ENCODE peak calls at places on chromosomes 11 and 22, in eight cellular contexts. D is neural progenitor cell, F is colonic mucosa, M is heart left ventricle, R is upper lobe of right lung, N is choroid plexus epithelial cell, S is spleen, K is PC-3. X is an unnamed sample.

GRCh38 chr11:125992893-125993292 is 47.0 kb downstream of the VSIG10L2 start:
- DNase-seq in D (no peak), F (no peak), M (no peak), R (no peak), N (no peak), S (no peak), K (no peak), X (no peak)

GRCh38 chr22:47878460-47878859 is 1116.0 kb downstream of the TBC1D22A start:
- DNase-seq in D (no peak), F (no peak), M (no peak), R (no peak), N (no peak), S (no peak), K (no peak), X (no peak)

GRCh38 chr22:42270178-42270511 is 308 bp downstream of the TCF20 start:
- DNase-seq in D (no peak), F (no peak), M (no peak), R (no peak), N (no peak), S (no peak), K (peak; percentile 32), X (no peak)

GRCh38 chr11:65316979-65317786 is 2.5 kb downstream of the CDC42EP2 start:
- DNase-seq in D (peak; percentile 69), F (peak; percentile 92), M (peak; percentile 82), R (peak; percentile 70), N (peak; percentile 69), S (no peak), K (peak; percentile 98), X (no peak)

GRCh38 chr22:43114958-43115357 is 4.4 kb downstream of the BIK start:
- DNase-seq in D (no peak), F (peak; percentile 91), M (no peak), R (no peak), N (no peak), S (no peak), K (peak; percentile 85), X (no peak)

GRCh38 chr11:64786308-64786707 is 8.0 kb upstream of the SF1 start:
- DNase-seq in D (no peak), F (no peak), M (no peak), R (peak; percentile 43), N (no peak), S (peak; percentile 68), K (no peak), X (no peak)

GRCh38 chr11:69089258-69089657 is 40.5 kb downstream of the TPCN2 start:
- DNase-seq in D (no peak), F (no peak), M (peak; percentile 81), R (no peak), N (peak; percentile 71), S (no peak), K (peak; percentile 81), X (peak; percentile 80)

GRCh38 chr11:911031-911889 is 650 bp upstream of the CHID1 start:
- DNase-seq in D (peak; percentile 76), F (peak; percentile 39), M (peak; percentile 81), R (peak; percentile 83), N (peak; percentile 88), S (peak; percentile 76), K (peak; percentile 28), X (no peak)

GRCh38 chr11:120057595-120058581 is 80.0 kb downstream of the TRIM29 start:
- DNase-seq in D (peak; percentile 50), F (peak; percentile 34), M (no peak), R (no peak), N (no peak), S (no peak), K (peak; percentile 51), X (no peak)

GRCh38 chr11:120104041-120104440 is 33.9 kb downstream of the TRIM29 start:
- DNase-seq in D (no peak), F (no peak), M (no peak), R (no peak), N (no peak), S (no peak), K (no peak), X (no peak)

GRCh38 chr11:130776044-130776390 is 140.3 kb downstream of the SNX19 start:
- DNase-seq in D (no peak), F (no peak), M (no peak), R (no peak), N (peak; percentile 26), S (no peak), K (no peak), X (no peak)

GRCh38 chr22:28820885-28821284 is 20.5 kb upstream of the XBP1 start:
- DNase-seq in D (no peak), F (no peak), M (no peak), R (no peak), N (no peak), S (no peak), K (no peak), X (no peak)

GRCh38 chr11:110366234-110366633 is 63.5 kb upstream of the FDX1 start:
- DNase-seq in D (no peak), F (no peak), M (peak; percentile 71), R (peak; percentile 88), N (peak; percentile 81), S (no peak), K (peak; percentile 50), X (peak; percentile 51)

DNA sequence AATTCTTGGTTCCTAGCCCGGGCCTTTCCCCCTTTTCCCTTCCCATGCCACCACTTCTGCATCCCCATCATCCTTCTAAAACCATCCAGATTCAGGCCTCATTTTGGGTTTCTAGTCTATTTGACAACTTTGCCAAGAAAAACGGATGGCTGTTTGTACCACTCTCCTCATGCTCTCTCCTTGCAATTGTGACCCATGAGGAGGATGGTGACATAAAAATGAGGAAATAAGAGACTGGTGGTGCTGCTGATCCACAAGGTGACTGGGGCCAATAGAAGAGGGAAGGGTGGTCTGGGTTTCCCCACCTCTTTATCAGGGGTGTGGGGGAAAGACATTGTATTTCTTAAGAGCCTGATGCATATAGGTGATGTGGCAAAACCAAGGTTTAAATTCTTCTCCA is 1.0 kb downstream of the MS4A4A start:
- DNase-seq in D (no peak), F (no peak), M (no peak), R (no peak), N (no peak), S (no peak), K (no peak), X (no peak)
- TF ChIP-seq CTCF in D (no peak), F (no peak), M (no peak), R (no peak), N (no peak), S (no peak), K (no peak), X (no peak)

DNA sequence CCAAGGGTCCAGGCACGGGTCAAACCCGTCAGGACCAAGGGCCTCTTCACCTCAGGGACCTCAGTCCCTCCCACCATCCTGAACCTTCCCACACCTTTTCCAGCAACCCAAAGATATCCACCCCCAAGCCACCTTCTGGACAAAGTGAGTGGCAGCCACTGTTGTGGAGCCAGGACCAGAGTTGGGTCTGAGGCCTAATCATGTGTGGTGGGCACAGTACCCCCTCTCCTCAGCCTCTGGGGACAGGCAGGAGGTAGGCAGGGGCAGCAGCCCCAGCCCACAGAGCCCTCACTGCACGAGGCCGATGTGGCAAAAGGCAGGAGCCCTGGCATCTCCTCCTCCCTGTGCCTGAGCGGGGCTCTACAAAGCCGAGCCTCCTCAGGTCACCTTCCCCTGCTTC is 2.5 kb downstream of the KCNJ11 start:
- DNase-seq in D (no peak), F (no peak), M (no peak), R (no peak), N (no peak), S (no peak), K (no peak), X (no peak)
- H3K4me3 ChIP-seq in D (no peak overlapping the region), F (no peak overlapping the region), M (no peak overlapping the region), R (no peak overlapping the region), N (no peak overlapping the region), S (no peak overlapping the region), K (no peak overlapping the region), X (no peak overlapping the region)

GRCh38 chr11:45109400-45109799 is 37.0 kb upstream of the PRDM11 start:
- DNase-seq in D (no peak), F (peak; percentile 11), M (no peak), R (no peak), N (no peak), S (no peak), K (no peak), X (no peak)
- TF ChIP-seq CTCF in D (no peak), F (no peak), M (no peak), R (no peak), N (no peak), S (no peak), K (no peak), X (no peak)

GRCh38 chr11:101128571-101129202 is 926 bp downstream of the PGR start:
- DNase-seq in D (peak; percentile 36), F (no peak), M (peak; percentile 66), R (peak; percentile 61), N (no peak), S (peak; percentile 66), K (no peak), X (no peak)

GRCh38 chr11:101129203-101129943 is at the start of gene PGR:
- DNase-seq in D (peak; percentile 70), F (peak; percentile 51), M (peak; percentile 59), R (peak; percentile 70), N (no peak), S (no peak), K (no peak), X (no peak)

GRCh38 chr11:101126551-101127347 is 2.9 kb downstream of the PGR start:
- DNase-seq in D (peak; percentile 58), F (no peak), M (peak; percentile 61), R (no peak), N (peak; percentile 26), S (no peak), K (no peak), X (no peak)

GRCh38 chr11:101127699-101128570 is 1.7 kb downstream of the PGR start:
- DNase-seq in D (peak; percentile 58), F (peak; percentile 21), M (peak; percentile 74), R (peak; percentile 65), N (no peak), S (peak; percentile 72), K (no peak), X (no peak)

GRCh38 chr11:101127348-101127698 is 2.3 kb downstream of the PGR start:
- DNase-seq in D (peak; percentile 64), F (no peak), M (peak; percentile 73), R (peak; percentile 67), N (no peak), S (no peak), K (no peak), X (no peak)
- H3K4me3 ChIP-seq in D (peak overlapping the region; percentile 49), F (peak overlapping the region; percentile 43), M (peak overlapping the region; percentile 65), R (peak overlapping the region; percentile 54), N (peak overlapping the region; percentile 50), S (peak overlapping the region; percentile 54), K (no peak overlapping the region), X (peak overlapping the region; percentile 65)

X was measured in retinal pigment epithelial cell.